ENCODE peak calls at places on chromosome 13, in eight cellular contexts. B is Peyer's patch, D is WERI-Rb-1, T is A673, E is spleen, W is fibroblast of lung, Z is neural progenitor cell, C is IMR-90. O is an unnamed sample.

GRCh38 chr13:91313581-91313980 is 33.9 kb upstream of the MIR17HG start:
- DNase-seq in E (no peak), D (no peak), C (no peak), B (no peak), W (no peak), Z (no peak), T (no peak), O (no peak)

GRCh38 chr13:60162096-60162495 is 1.6 kb downstream of the DIAPH3 start:
- DNase-seq in T (no peak), C (peak; percentile 6), B (no peak), W (no peak), E (no peak), Z (no peak), D (no peak), O (no peak)

GRCh38 chr13:75326173-75327131 is 155.5 kb downstream of the TBC1D4 start:
- DNase-seq in T (peak; percentile 84), D (no peak), B (no peak), Z (no peak), W (peak; percentile 32), E (peak; percentile 77), C (peak; percentile 53), O (no peak)

GRCh38 chr13:50644081-50644871 is 199.2 kb downstream of the DLEU7 start:
- DNase-seq in T (no peak), C (no peak), B (no peak), D (no peak), Z (no peak), E (no peak), W (no peak), O (no peak)

GRCh38 chr13:33561627-33562026 is 256.3 kb upstream of the RFC3 start:
- DNase-seq in C (no peak), T (no peak), W (no peak), B (no peak), E (no peak), Z (no peak), D (no peak), O (no peak)

GRCh38 chr13:38872693-38873092 is 117.9 kb downstream of the STOML3 start:
- DNase-seq in B (no peak), Z (peak; percentile 76), C (peak; percentile 5), W (peak; percentile 46), E (no peak), T (peak; percentile 88), D (peak; percentile 50), O (peak; percentile 11)

GRCh38 chr13:78978381-78978998 is 319.5 kb upstream of the OBI1 start:
- DNase-seq in D (peak; percentile 33), C (peak; percentile 61), Z (peak; percentile 65), T (peak; percentile 76), W (peak; percentile 75), E (no peak), B (peak; percentile 23), O (no peak)

GRCh38 chr13:94630858-94631257 is 29.2 kb downstream of the GPR180 start:
- DNase-seq in T (no peak), D (no peak), C (no peak), B (no peak), W (no peak), Z (no peak), E (no peak), O (no peak)

GRCh38 chr13:59865398-59865797 is 298.3 kb downstream of the DIAPH3 start:
- DNase-seq in D (no peak), Z (no peak), C (peak; percentile 5), E (no peak), B (no peak), W (no peak), T (peak; percentile 43), O (no peak)

GRCh38 chr13:84574851-84575250 is 692.6 kb upstream of the SLITRK1 start:
- DNase-seq in W (peak; percentile 24), T (peak; percentile 42), D (no peak), E (no peak), Z (no peak), B (no peak), C (peak; percentile 16), O (no peak)

GRCh38 chr13:69363360-69363759 is 744.3 kb upstream of the ATXN8OS start:
- DNase-seq in C (no peak), W (no peak), Z (no peak), D (no peak), T (no peak), B (no peak), E (no peak), O (no peak)

GRCh38 chr13:48828962-48829405 is 146.7 kb upstream of the FNDC3A start:
- DNase-seq in W (no peak), Z (no peak), B (no peak), E (no peak), T (no peak), C (peak; percentile 32), D (no peak), O (no peak)

GRCh38 chr13:95231393-95231792 is 69.9 kb downstream of the ABCC4 start:
- DNase-seq in E (no peak), C (no peak), Z (no peak), B (no peak), T (no peak), D (no peak), W (no peak), O (no peak)

GRCh38 chr13:47708386-47708785 is 292.7 kb downstream of the SUCLA2 start:
- DNase-seq in D (no peak), B (no peak), E (no peak), T (no peak), Z (no peak), W (peak; percentile 80), C (peak; percentile 49), O (no peak)

GRCh38 chr13:91375119-91375729 is 23.2 kb upstream of the GPC5 start:
- DNase-seq in C (peak; percentile 8), Z (no peak), B (no peak), E (no peak), T (peak; percentile 45), D (no peak), W (peak; percentile 30), O (no peak)

DNA sequence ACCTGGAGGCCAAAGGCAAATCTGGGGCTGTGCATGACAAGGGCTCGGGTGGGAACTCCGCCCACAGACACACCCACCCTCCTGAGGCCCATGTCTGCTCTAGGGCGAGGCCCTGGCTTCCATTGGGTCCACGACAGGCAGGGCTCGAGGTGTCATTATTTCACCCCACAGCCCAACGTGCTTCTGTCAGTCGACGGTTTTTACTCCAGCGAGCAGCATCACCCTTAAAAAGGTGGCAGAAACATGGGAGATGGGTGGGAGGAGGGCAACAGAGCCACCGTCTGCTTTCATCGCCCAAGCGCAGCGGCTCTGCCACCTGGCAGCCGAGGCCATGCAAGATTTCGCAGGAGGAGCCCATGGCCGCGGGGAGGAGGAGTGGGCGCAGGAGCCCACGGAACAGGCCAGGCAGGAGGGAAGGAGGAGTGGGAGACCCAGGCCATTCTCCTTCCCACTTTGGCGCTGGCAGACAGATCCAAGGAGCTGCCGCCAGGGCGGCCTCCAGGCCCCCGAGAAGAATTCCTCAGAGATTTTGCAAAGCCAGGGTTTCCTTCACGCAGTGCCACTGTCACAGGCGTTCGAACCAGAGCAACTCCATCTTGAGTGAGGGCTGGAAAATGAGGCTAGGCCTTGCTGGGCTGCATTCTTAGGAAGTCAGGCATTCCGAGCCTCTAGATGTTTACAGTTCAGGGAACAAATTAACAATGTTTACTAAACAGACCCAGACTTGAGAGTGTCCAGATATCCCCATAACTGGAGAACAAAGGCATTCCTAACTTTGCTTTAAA is 49.3 kb upstream of the TUBGCP3 start:
- DNase-seq in Z (no peak), D (no peak), C (no peak), T (no peak), B (no peak), E (peak; percentile 61), W (no peak), O (no peak)
- H3K27me3 ChIP-seq in Z (peaks cover 46% of the 10 kb centered on the region), D (peaks cover 7% of the 10 kb centered on the region), C (peaks cover 59% of the 10 kb centered on the region), T (peaks cover 47% of the 10 kb centered on the region), B (no peaks in the 10 kb centered on the region), E (peaks cover 46% of the 10 kb centered on the region), W (peaks cover 8% of the 10 kb centered on the region), O (peaks cover 39% of the 10 kb centered on the region)

GRCh38 chr13:44415815-44416214 is 42.2 kb downstream of the SERP2 start:
- DNase-seq in C (no peak), B (no peak), D (no peak), W (no peak), E (peak; percentile 35), T (no peak), Z (no peak), O (no peak)

GRCh38 chr13:44414771-44415170 is 41.1 kb downstream of the SERP2 start:
- DNase-seq in Z (no peak), D (no peak), W (no peak), C (no peak), T (no peak), E (peak; percentile 61), B (no peak), O (no peak)

GRCh38 chr13:44417446-44417845 is 43.8 kb downstream of the SERP2 start:
- DNase-seq in B (no peak), W (no peak), Z (no peak), E (peak; percentile 54), C (no peak), D (no peak), T (no peak), O (no peak)

GRCh38 chr13:44417876-44418275 is 44.3 kb downstream of the SERP2 start:
- DNase-seq in D (no peak), W (no peak), T (no peak), C (no peak), B (no peak), Z (no peak), E (peak; percentile 14), O (no peak)

GRCh38 chr13:44416297-44416696 is 42.7 kb downstream of the SERP2 start:
- DNase-seq in B (no peak), D (no peak), C (no peak), W (no peak), E (peak; percentile 66), Z (no peak), T (no peak), O (no peak)
- H3K36me3 ChIP-seq in B (no peaks in the 10 kb centered on the region), D (no peaks in the 10 kb centered on the region), C (no peaks in the 10 kb centered on the region), W (no peaks in the 10 kb centered on the region), E (no peaks in the 10 kb centered on the region), Z (no peaks in the 10 kb centered on the region), T (no peaks in the 10 kb centered on the region), O (no peaks in the 10 kb centered on the region)

DNA sequence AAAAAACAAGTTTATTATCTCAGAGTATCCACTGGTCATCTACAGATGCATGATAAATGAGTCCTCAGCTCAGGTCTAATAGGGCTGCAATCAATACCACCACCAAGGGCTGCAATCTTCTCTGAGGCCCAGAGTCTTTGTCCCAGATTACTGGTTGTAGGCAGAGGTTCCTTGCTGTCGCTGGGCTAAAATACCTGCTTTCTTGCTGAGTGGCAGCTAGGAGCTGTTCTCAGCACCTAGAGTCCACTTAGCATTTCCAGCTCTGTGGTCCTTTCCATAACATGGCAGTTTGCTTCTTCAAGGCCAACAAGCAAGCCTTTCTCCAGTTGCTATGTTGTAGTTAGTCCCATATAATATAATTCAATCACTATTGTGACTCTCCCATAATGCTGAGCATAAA is 351.3 kb downstream of the SLITRK1 start:
- DNase-seq in B (no peak), W (no peak), T (no peak), C (no peak), D (no peak), E (no peak), Z (peak; percentile 31), O (no peak)
- H3K27me3 ChIP-seq in B (no peaks in the 10 kb centered on the region), W (no peaks in the 10 kb centered on the region), T (no peaks in the 10 kb centered on the region), C (no peaks in the 10 kb centered on the region), D (no peaks in the 10 kb centered on the region), E (no peaks in the 10 kb centered on the region), Z (no peaks in the 10 kb centered on the region), O (no peaks in the 10 kb centered on the region)

DNA sequence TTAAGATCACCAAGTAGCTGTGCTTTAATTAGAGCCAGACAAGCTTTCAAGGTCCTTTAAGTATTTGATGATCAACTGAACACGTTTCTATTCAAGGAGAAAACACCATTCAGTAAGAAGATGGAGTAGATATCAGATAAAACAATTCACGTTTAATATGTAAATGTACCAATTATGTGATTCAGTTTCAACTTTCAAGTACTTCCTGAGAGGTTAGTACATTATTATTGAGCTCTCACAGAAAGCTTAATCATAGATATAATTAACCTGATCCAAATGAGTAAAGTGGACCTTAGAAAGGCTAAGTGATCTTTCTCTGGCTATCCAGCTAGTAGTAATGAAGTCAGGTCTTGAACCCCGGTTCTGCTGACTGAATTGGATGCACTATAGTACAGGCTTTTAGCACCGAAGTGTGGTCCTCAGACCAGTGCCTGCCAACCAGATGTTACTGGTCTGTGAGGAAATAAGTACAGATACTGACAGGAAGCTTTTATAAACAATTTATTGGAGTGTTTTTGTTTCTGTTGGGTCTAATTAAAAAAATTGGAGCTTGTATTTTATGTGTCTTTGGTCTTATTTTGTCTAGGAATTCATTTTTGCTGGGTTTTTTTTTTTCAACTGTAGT is 10.2 kb downstream of the CLN5 start:
- DNase-seq in T (no peak), C (no peak), W (peak; percentile 11), E (no peak), D (no peak), B (no peak), Z (no peak), O (no peak)
- H3K36me3 ChIP-seq in T (peaks cover 24% of the 10 kb centered on the region), C (peaks cover 18% of the 10 kb centered on the region), W (no peaks in the 10 kb centered on the region), E (no peaks in the 10 kb centered on the region), D (no peaks in the 10 kb centered on the region), B (no peaks in the 10 kb centered on the region), Z (no peaks in the 10 kb centered on the region), O (peaks cover 59% of the 10 kb centered on the region)

O was measured in MG63.